ENCODE peak calls at places on chromosome 7, in nine cellular contexts. D is IMR-90, V is sigmoid colon, C is heart left ventricle, Q is upper lobe of left lung, O is A549, K is H1, R is suprapubic skin, W is spleen. U is an unnamed sample.

GRCh38 chr7:80719261-80719660 is 80.8 kb downstream of the CD36 start:
- DNase-seq in Q (no peak), O (no peak), D (peak; percentile 77), K (no peak), V (no peak), C (no peak), W (no peak), R (no peak), U (no peak)

GRCh38 chr7:80876894-80877414 is 41.9 kb downstream of the SEMA3C start:
- DNase-seq in C (no peak), R (no peak), D (peak; percentile 56), K (no peak), O (peak; percentile 62), W (no peak), Q (no peak), V (no peak), U (no peak)

GRCh38 chr7:95794917-95795515 is 22.7 kb downstream of the DYNC1I1 start:
- DNase-seq in V (no peak), C (no peak), K (no peak), W (no peak), R (no peak), Q (no peak), O (peak; percentile 58), D (peak; percentile 30), U (no peak)

GRCh38 chr7:96238976-96239766 is 82.7 kb downstream of the SLC25A13 start:
- DNase-seq in O (no peak), D (peak; percentile 27), W (no peak), R (no peak), V (no peak), K (no peak), Q (no peak), C (no peak), U (no peak)

GRCh38 chr7:65448824-65449504 is 75.3 kb downstream of the ZNF92 start:
- DNase-seq in Q (no peak), V (no peak), R (no peak), C (no peak), O (peak; percentile 1), K (no peak), D (peak; percentile 72), W (no peak), U (no peak)

GRCh38 chr7:36295090-36295489 is 94.6 kb upstream of the ANLN start:
- DNase-seq in Q (no peak), V (no peak), C (no peak), O (no peak), W (no peak), R (no peak), K (no peak), D (no peak), U (no peak)

GRCh38 chr7:27910341-27910740 is 170.4 kb downstream of the TAX1BP1 start:
- DNase-seq in C (no peak), D (peak; percentile 44), K (peak; percentile 61), W (no peak), R (no peak), V (no peak), O (no peak), Q (no peak), U (no peak)

GRCh38 chr7:150357277-150357676 is 11.3 kb upstream of the REPIN1 start:
- DNase-seq in V (peak; percentile 51), Q (no peak), R (no peak), D (no peak), C (no peak), O (no peak), K (no peak), W (peak; percentile 84), U (no peak)

GRCh38 chr7:118006979-118007378 is 133.7 kb upstream of the CTTNBP2 start:
- DNase-seq in Q (no peak), D (no peak), V (no peak), K (no peak), C (no peak), R (no peak), W (no peak), O (no peak), U (no peak)

GRCh38 chr7:26052721-26053120 is 99.3 kb upstream of the NFE2L3 start:
- DNase-seq in Q (no peak), W (no peak), V (no peak), K (no peak), O (peak; percentile 55), R (no peak), C (no peak), D (no peak), U (no peak)

DNA sequence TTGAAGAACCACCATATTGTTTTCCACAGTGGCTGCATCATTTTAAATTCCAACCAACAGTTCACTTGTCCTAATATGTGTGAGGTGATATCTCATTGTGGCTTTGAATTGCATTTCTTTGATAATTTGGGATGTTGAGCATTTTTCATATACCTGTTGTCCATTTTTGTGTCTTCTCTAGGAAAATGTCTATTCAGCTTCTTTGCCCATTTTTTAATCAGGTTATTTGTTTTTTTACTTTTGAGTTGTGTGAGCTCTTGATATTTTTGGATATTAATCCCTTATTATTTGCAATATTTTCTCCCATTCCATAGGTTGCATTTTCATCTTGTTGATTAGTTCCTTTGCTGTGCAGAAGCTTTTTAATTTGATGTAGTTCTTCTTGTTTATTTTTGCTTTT is 95.1 kb upstream of the CCDC71L start:
- DNase-seq in D (no peak), R (no peak), W (no peak), K (no peak), Q (no peak), V (no peak), O (no peak), C (no peak), U (no peak)
- H3K4me1 ChIP-seq in D (peaks cover 2% of the 10 kb centered on the region), R (peaks cover 4% of the 10 kb centered on the region), W (no peaks in the 10 kb centered on the region), K (no peaks in the 10 kb centered on the region), Q (peaks cover 7% of the 10 kb centered on the region), V (no peaks in the 10 kb centered on the region), O (no peaks in the 10 kb centered on the region), C (no peaks in the 10 kb centered on the region), U (peaks cover 3% of the 10 kb centered on the region)

GRCh38 chr7:120985839-120986238 is 2.7 kb upstream of the CPED1 start:
- DNase-seq in W (no peak), O (no peak), D (no peak), R (no peak), K (no peak), V (no peak), Q (no peak), C (no peak), U (no peak)

GRCh38 chr7:120985130-120985758 is 3.3 kb upstream of the CPED1 start:
- DNase-seq in C (no peak), Q (no peak), V (no peak), O (no peak), R (no peak), W (no peak), K (no peak), D (peak; percentile 23), U (no peak)

GRCh38 chr7:120987280-120987679 is 1.2 kb upstream of the CPED1 start:
- DNase-seq in K (no peak), O (no peak), V (no peak), R (no peak), D (no peak), C (no peak), W (no peak), Q (no peak), U (no peak)

GRCh38 chr7:120987683-120988590 is 574 bp upstream of the CPED1 start:
- DNase-seq in O (peak; percentile 80), R (peak; percentile 94), K (peak; percentile 82), C (peak; percentile 90), D (peak; percentile 94), Q (no peak), V (peak; percentile 96), W (peak; percentile 94), U (peak; percentile 86)

DNA sequence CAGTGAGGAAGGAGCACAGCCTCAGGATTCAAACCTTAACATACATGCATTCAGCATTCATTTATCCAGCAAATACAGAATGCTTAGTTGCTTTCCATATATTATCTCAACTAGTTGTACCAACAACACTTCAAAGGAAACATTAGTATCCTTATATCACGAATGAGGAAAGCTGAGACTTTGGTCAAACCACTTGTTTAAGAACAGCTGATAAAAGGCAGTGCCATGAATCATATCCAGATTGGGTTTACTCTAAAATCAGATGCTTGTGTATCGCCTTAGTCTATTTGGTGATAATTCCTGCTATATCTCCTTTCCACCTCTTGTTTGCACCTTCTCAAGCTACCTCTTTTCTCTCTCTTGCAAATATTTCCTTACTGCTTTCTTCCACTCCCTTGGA is 1.8 kb upstream of the CPED1 start:
- DNase-seq in C (no peak), D (no peak), R (no peak), V (no peak), W (no peak), K (no peak), Q (no peak), O (no peak), U (no peak)
- TF ChIP-seq POLR2A in C (no peak), D (no peak), R (no peak), V (no peak), W (no peak), K (no peak), Q (no peak), O (no peak), U (no peak)

GRCh38 chr7:130961128-130961601 is 227.2 kb upstream of the KLF14 start:
- DNase-seq in D (peak; percentile 77), W (peak; percentile 74), O (peak; percentile 82), R (no peak), C (no peak), K (no peak), Q (no peak), V (no peak), U (no peak)
- H3K4me1 ChIP-seq in D (peaks cover 25% of the 10 kb centered on the region), W (peaks cover 67% of the 10 kb centered on the region), O (peaks cover 76% of the 10 kb centered on the region), R (peaks cover 31% of the 10 kb centered on the region), C (peaks cover 43% of the 10 kb centered on the region), K (no peaks in the 10 kb centered on the region), Q (peaks cover 58% of the 10 kb centered on the region), V (peaks cover 38% of the 10 kb centered on the region), U (peaks cover 54% of the 10 kb centered on the region)

GRCh38 chr7:44970521-44971051 is 8.2 kb downstream of the MYO1G start:
- DNase-seq in R (peak; percentile 50), K (no peak), V (peak; percentile 52), C (no peak), Q (no peak), O (no peak), D (no peak), W (no peak), U (no peak)

GRCh38 chr7:44972562-44972961 is 6.3 kb downstream of the MYO1G start:
- DNase-seq in Q (no peak), R (peak; percentile 44), K (no peak), O (no peak), C (no peak), D (no peak), W (no peak), V (no peak), U (no peak)

GRCh38 chr7:44973610-44974401 is 5.0 kb downstream of the MYO1G start:
- DNase-seq in W (no peak), R (peak; percentile 59), V (no peak), K (no peak), O (peak; percentile 35), Q (no peak), D (no peak), C (no peak), U (peak; percentile 60)

GRCh38 chr7:44971188-44971907 is 7.5 kb downstream of the MYO1G start:
- DNase-seq in D (no peak), V (peak; percentile 56), C (no peak), Q (no peak), R (peak; percentile 50), K (no peak), O (no peak), W (peak; percentile 70), U (no peak)

DNA sequence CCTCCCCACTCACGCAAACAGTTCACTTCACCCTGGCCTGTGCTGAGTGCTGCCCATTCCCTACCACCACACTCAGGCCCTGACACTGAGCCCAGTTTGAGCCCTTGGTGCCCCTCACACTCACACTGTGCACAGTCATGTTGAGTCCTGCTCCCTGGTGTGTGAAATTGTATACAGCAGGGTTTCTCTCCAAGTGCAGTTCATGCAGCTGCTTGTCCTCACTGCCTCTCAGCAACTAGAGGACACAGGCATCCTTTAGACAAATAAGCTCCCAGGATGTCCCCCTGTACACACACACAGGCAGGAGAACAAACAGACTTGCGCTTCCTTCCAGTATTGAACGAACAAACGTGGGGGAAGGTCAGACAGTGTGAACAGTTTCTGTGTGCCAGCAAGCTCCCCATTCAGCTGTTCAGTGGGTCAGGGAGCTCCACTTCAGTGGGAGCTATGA is 6.8 kb downstream of the MYO1G start:
- DNase-seq in W (no peak), Q (no peak), D (no peak), O (no peak), C (no peak), K (no peak), R (peak; percentile 32), V (peak; percentile 20), U (no peak)
- TF ChIP-seq POLR2A in W (no peak), Q (no peak), D (no peak), O (no peak), C (no peak), K (no peak), R (no peak), V (no peak), U (no peak)

U was measured in stomach.